ENCODE peak calls at places on chromosome 21, in five cellular contexts. One of them, this sample, is unnamed.

GRCh38 chr21:28742527-28742926 is 250.2 kb downstream of the LTN1 start:
- DNase-seq in neural crest cell: no peak
- DNase-seq in heart right ventricle: no peak
- DNase-seq in WTC11: no peak
- DNase-seq in psoas muscle: no peak
- DNase-seq in this sample: no peak

GRCh38 chr21:29145354-29145782 is 14.9 kb downstream of the MAP3K7CL start:
- DNase-seq in neural crest cell: no peak
- DNase-seq in heart right ventricle: peak; percentile 37
- DNase-seq in WTC11: no peak
- DNase-seq in psoas muscle: no peak
- DNase-seq in this sample: no peak

GRCh38 chr21:34947122-34947534 is 102.0 kb downstream of the RUNX1 start:
- DNase-seq in neural crest cell: no peak
- DNase-seq in heart right ventricle: no peak
- DNase-seq in WTC11: no peak
- DNase-seq in psoas muscle: no peak
- DNase-seq in this sample: no peak

GRCh38 chr21:16195476-16195875 is 465.7 kb downstream of the USP25 start:
- DNase-seq in neural crest cell: no peak
- DNase-seq in heart right ventricle: no peak
- DNase-seq in WTC11: no peak
- DNase-seq in psoas muscle: no peak
- DNase-seq in this sample: no peak

GRCh38 chr21:18228060-18228739 is 16.4 kb upstream of the CHODL start:
- DNase-seq in neural crest cell: no peak
- DNase-seq in heart right ventricle: no peak
- DNase-seq in WTC11: no peak
- DNase-seq in psoas muscle: no peak
- DNase-seq in this sample: no peak

GRCh38 chr21:16086121-16086520 is 356.3 kb downstream of the USP25 start:
- DNase-seq in neural crest cell: no peak
- DNase-seq in heart right ventricle: no peak
- DNase-seq in WTC11: no peak
- DNase-seq in psoas muscle: no peak
- DNase-seq in this sample: no peak

GRCh38 chr21:21045538-21045937 is 47.3 kb downstream of the NCAM2 start:
- DNase-seq in neural crest cell: no peak
- DNase-seq in heart right ventricle: no peak
- DNase-seq in WTC11: no peak
- DNase-seq in psoas muscle: no peak
- DNase-seq in this sample: no peak

GRCh38 chr21:38927776-38928175 is 122.0 kb downstream of the ETS2 start:
- DNase-seq in neural crest cell: no peak
- DNase-seq in heart right ventricle: no peak
- DNase-seq in WTC11: no peak
- DNase-seq in psoas muscle: no peak
- DNase-seq in this sample: no peak

GRCh38 chr21:18000961-18001522 is 181.9 kb upstream of the C21orf91 start:
- DNase-seq in neural crest cell: no peak
- DNase-seq in heart right ventricle: no peak
- DNase-seq in WTC11: no peak
- DNase-seq in psoas muscle: no peak
- DNase-seq in this sample: no peak

GRCh38 chr21:36134820-36135390 is at the start of gene CBR3:
- DNase-seq in neural crest cell: peak; percentile 23
- DNase-seq in heart right ventricle: peak; percentile 48
- DNase-seq in WTC11: peak; percentile 30
- DNase-seq in psoas muscle: peak; percentile 66
- DNase-seq in this sample: peak; percentile 92

GRCh38 chr21:16634522-16634914 is 878.3 kb upstream of the CXADR start:
- DNase-seq in neural crest cell: no peak
- DNase-seq in heart right ventricle: no peak
- DNase-seq in WTC11: peak; percentile 15
- DNase-seq in psoas muscle: no peak
- DNase-seq in this sample: no peak

GRCh38 chr21:19908386-19908785 is 1089.8 kb upstream of the NCAM2 start:
- DNase-seq in neural crest cell: no peak
- DNase-seq in heart right ventricle: no peak
- DNase-seq in WTC11: no peak
- DNase-seq in psoas muscle: no peak
- DNase-seq in this sample: no peak

GRCh38 chr21:15421947-15422346 is 307.8 kb upstream of the USP25 start:
- DNase-seq in neural crest cell: no peak
- DNase-seq in heart right ventricle: no peak
- DNase-seq in WTC11: no peak
- DNase-seq in psoas muscle: no peak
- DNase-seq in this sample: no peak

GRCh38 chr21:41247561-41247968 is 69.0 kb upstream of the FAM3B start:
- DNase-seq in neural crest cell: no peak
- DNase-seq in heart right ventricle: peak; percentile 45
- DNase-seq in WTC11: no peak
- DNase-seq in psoas muscle: no peak
- DNase-seq in this sample: no peak

GRCh38 chr21:40689816-40690215 is 157.1 kb downstream of the DSCAM start:
- DNase-seq in neural crest cell: no peak
- DNase-seq in heart right ventricle: no peak
- DNase-seq in WTC11: no peak
- DNase-seq in psoas muscle: no peak
- DNase-seq in this sample: no peak

GRCh38 chr21:18142639-18143038 is 102.0 kb upstream of the CHODL start:
- DNase-seq in neural crest cell: no peak
- DNase-seq in heart right ventricle: no peak
- DNase-seq in WTC11: no peak
- DNase-seq in psoas muscle: no peak
- DNase-seq in this sample: no peak

GRCh38 chr21:38806153-38806941 is 618 bp downstream of the ETS2 start:
- DNase-seq in neural crest cell: peak; percentile 40
- DNase-seq in heart right ventricle: peak; percentile 32
- DNase-seq in WTC11: peak; percentile 47
- DNase-seq in psoas muscle: peak; percentile 50
- DNase-seq in this sample: no peak

GRCh38 chr21:30072496-30072895 is 94.1 kb downstream of the CLDN17 start:
- DNase-seq in neural crest cell: peak; percentile 2
- DNase-seq in heart right ventricle: peak; percentile 8
- DNase-seq in WTC11: peak; percentile 59
- DNase-seq in psoas muscle: no peak
- DNase-seq in this sample: no peak

GRCh38 chr21:15063081-15063820 is 1.5 kb downstream of the NRIP1 start:
- DNase-seq in neural crest cell: no peak
- DNase-seq in heart right ventricle: no peak
- DNase-seq in WTC11: no peak
- DNase-seq in psoas muscle: peak; percentile 10
- DNase-seq in this sample: no peak

GRCh38 chr21:34762761-34763160 is 94.0 kb downstream of the CLIC6 start:
- DNase-seq in neural crest cell: no peak
- DNase-seq in heart right ventricle: no peak
- DNase-seq in WTC11: no peak
- DNase-seq in psoas muscle: no peak
- DNase-seq in this sample: no peak

GRCh38 chr21:27505516-27505915 is 538.6 kb upstream of the ADAMTS5 start:
- DNase-seq in neural crest cell: no peak
- DNase-seq in heart right ventricle: no peak
- DNase-seq in WTC11: no peak
- DNase-seq in psoas muscle: no peak
- DNase-seq in this sample: no peak

GRCh38 chr21:20538039-20538658 is 460.1 kb upstream of the NCAM2 start:
- DNase-seq in neural crest cell: no peak
- DNase-seq in heart right ventricle: no peak
- DNase-seq in WTC11: no peak
- DNase-seq in psoas muscle: no peak
- DNase-seq in this sample: peak; percentile 57

GRCh38 chr21:27756191-27756590 is 789.3 kb upstream of the ADAMTS5 start:
- DNase-seq in neural crest cell: no peak
- DNase-seq in heart right ventricle: no peak
- DNase-seq in WTC11: no peak
- DNase-seq in psoas muscle: no peak
- DNase-seq in this sample: no peak

GRCh38 chr21:45293726-45294401 is 6.2 kb upstream of the POFUT2 start:
- DNase-seq in neural crest cell: no peak
- DNase-seq in heart right ventricle: no peak
- DNase-seq in WTC11: no peak
- DNase-seq in psoas muscle: no peak
- DNase-seq in this sample: no peak

GRCh38 chr21:45296638-45297037 is 8.9 kb upstream of the POFUT2 start:
- DNase-seq in neural crest cell: no peak
- DNase-seq in heart right ventricle: no peak
- DNase-seq in WTC11: no peak
- DNase-seq in psoas muscle: no peak
- DNase-seq in this sample: peak; percentile 33

GRCh38 chr21:45297329-45297728 is 9.6 kb upstream of the POFUT2 start:
- DNase-seq in neural crest cell: no peak
- DNase-seq in heart right ventricle: peak; percentile 2
- DNase-seq in WTC11: no peak
- DNase-seq in psoas muscle: no peak
- DNase-seq in this sample: no peak

GRCh38 chr21:45294509-45295291 is 7.0 kb upstream of the POFUT2 start:
- DNase-seq in neural crest cell: no peak
- DNase-seq in heart right ventricle: peak; percentile 92
- DNase-seq in WTC11: no peak
- DNase-seq in psoas muscle: peak; percentile 82
- DNase-seq in this sample: peak; percentile 93

GRCh38 chr21:45295576-45296365 is 8.1 kb upstream of the POFUT2 start:
- DNase-seq in neural crest cell: no peak
- DNase-seq in heart right ventricle: peak; percentile 11
- DNase-seq in WTC11: no peak
- DNase-seq in psoas muscle: no peak
- DNase-seq in this sample: peak; percentile 40
- TF ChIP-seq CTCF in neural crest cell: no peak
- TF ChIP-seq CTCF in heart right ventricle: no peak
- TF ChIP-seq CTCF in WTC11: no peak
- TF ChIP-seq CTCF in psoas muscle: no peak
- TF ChIP-seq CTCF in this sample: no peak

GRCh38 chr21:42468511-42469131 is 27.4 kb downstream of the RSPH1 start:
- DNase-seq in neural crest cell: no peak
- DNase-seq in heart right ventricle: no peak
- DNase-seq in WTC11: no peak
- DNase-seq in psoas muscle: no peak
- DNase-seq in this sample: no peak

GRCh38 chr21:42467613-42467983 is 28.4 kb downstream of the RSPH1 start:
- DNase-seq in neural crest cell: no peak
- DNase-seq in heart right ventricle: no peak
- DNase-seq in WTC11: no peak
- DNase-seq in psoas muscle: no peak
- DNase-seq in this sample: no peak

GRCh38 chr21:42469272-42469671 is 26.8 kb downstream of the RSPH1 start:
- DNase-seq in neural crest cell: no peak
- DNase-seq in heart right ventricle: no peak
- DNase-seq in WTC11: no peak
- DNase-seq in psoas muscle: no peak
- DNase-seq in this sample: no peak

GRCh38 chr21:42465008-42465878 is 30.8 kb downstream of the RSPH1 start:
- DNase-seq in neural crest cell: no peak
- DNase-seq in heart right ventricle: no peak
- DNase-seq in WTC11: no peak
- DNase-seq in psoas muscle: no peak
- DNase-seq in this sample: no peak

DNA sequence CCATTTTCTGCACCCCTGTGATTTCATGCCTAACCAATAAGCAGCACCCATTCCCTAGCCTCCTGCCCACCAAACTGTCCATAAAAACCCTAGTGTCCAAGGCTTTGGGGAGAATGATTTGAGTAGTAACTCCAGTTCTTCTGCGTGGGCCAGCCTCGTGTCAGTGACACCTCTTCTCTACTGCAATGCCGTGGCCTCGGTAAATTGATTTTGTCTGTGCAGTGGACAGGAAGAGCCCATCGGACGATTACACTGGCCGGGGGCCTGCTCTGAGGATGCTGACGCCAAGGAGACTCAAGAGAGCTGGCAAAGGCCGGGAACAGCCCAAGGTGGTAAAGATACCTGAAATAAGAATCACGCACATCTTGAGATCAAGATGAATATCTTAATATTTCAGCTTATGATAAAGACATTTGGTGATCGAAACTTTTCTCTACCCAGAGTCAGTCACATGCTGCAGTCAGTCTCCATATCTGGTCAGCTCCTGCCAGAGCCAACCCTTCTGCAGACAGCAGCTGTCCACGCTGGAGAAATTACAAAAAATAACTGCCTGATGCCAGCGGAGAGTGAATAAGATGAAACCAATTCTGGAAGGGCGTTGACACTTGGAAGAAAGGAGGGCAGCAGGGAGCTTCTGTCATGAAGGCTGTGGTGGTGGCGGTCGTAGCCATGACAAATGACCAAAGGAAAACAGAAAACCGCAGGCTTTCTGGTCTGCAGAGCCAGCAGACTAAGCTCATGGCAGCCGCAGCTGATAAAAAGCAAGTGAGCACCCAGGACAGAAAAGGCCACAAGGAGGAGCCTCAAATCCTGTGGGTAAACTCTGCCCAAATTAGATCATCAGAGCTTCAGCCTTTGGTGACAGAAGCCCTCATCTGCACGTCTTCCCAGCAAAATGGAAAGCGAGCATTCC is 29.1 kb downstream of the RSPH1 start:
- DNase-seq in neural crest cell: no peak
- DNase-seq in heart right ventricle: no peak
- DNase-seq in WTC11: no peak
- DNase-seq in psoas muscle: no peak
- DNase-seq in this sample: no peak
- TF ChIP-seq CTCF in neural crest cell: no peak
- TF ChIP-seq CTCF in heart right ventricle: peak; percentile 45
- TF ChIP-seq CTCF in WTC11: no peak
- TF ChIP-seq CTCF in psoas muscle: peak; percentile 34
- TF ChIP-seq CTCF in this sample: peak; percentile 39

GRCh38 chr21:26169061-26169610 is 1.4 kb downstream of the APP start:
- DNase-seq in neural crest cell: peak; percentile 41
- DNase-seq in heart right ventricle: peak; percentile 41
- DNase-seq in WTC11: no peak
- DNase-seq in psoas muscle: peak; percentile 20
- DNase-seq in this sample: no peak
- TF ChIP-seq CTCF in neural crest cell: peak; percentile 64
- TF ChIP-seq CTCF in heart right ventricle: peak; percentile 44
- TF ChIP-seq CTCF in WTC11: no peak
- TF ChIP-seq CTCF in psoas muscle: peak; percentile 10
- TF ChIP-seq CTCF in this sample: peak; percentile 75

DNA sequence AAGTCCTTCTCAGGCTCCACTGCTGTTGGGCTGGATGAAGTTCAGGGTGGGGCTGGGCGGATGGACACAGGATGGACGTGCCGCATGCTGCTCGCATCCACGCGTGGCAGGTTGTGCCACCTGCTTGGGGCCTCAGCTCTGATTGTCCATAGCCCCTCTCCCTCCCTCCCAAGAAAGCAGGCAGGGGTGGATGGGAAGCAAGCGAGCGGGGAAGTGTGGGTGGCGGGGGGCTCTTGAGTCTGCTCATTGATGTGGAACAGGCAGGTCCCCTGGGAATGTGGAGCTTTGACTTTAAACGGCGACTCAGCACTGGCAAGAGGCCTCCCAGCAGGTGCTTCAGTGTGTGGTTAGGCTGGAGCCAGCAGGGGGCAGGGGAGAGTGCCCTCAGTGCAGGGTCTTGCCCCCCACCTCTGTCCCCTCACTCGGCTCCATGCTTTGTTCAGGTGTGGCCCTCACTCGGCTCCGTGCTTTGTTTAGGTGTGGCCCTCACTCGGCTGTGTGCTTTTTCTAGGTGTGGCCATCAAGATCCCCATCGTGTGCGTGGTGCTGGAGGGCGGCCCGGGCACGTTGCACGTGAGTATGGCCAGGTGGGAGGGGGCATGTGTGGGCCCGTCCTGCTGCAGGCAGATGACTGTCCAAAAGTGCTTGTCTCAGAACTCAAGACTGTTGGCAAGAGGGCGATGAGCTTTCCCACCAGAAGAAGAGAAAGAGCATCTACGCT is 23.9 kb downstream of the TRPM2 start:
- DNase-seq in neural crest cell: no peak
- DNase-seq in heart right ventricle: no peak
- DNase-seq in WTC11: peak; percentile 55
- DNase-seq in psoas muscle: no peak
- DNase-seq in this sample: peak; percentile 68
- TF ChIP-seq CTCF in neural crest cell: peak; percentile 36
- TF ChIP-seq CTCF in heart right ventricle: no peak
- TF ChIP-seq CTCF in WTC11: no peak
- TF ChIP-seq CTCF in psoas muscle: no peak
- TF ChIP-seq CTCF in this sample: peak; percentile 16